ENCODE peak calls at places on chromosomes 7 and 10, in eight cellular contexts. One of them, this sample, is unnamed.

GRCh38 chr10:30509508-30509907 is 75.5 kb downstream of the MAP3K8 start:
- DNase-seq in naive thymus-derived CD4-positive, alpha-beta T cell: no peak
- DNase-seq in cardiac muscle cell: peak; percentile 57
- DNase-seq in dorsolateral prefrontal cortex: no peak
- DNase-seq in A549: no peak
- DNase-seq in cardiac fibroblast: peak; percentile 37
- DNase-seq in heart right ventricle: no peak
- DNase-seq in Panc1: no peak
- DNase-seq in this sample: no peak

GRCh38 chr7:158474488-158474887 is 113.1 kb downstream of the PTPRN2 start:
- DNase-seq in naive thymus-derived CD4-positive, alpha-beta T cell: no peak
- DNase-seq in cardiac muscle cell: no peak
- DNase-seq in dorsolateral prefrontal cortex: no peak
- DNase-seq in A549: no peak
- DNase-seq in cardiac fibroblast: no peak
- DNase-seq in heart right ventricle: no peak
- DNase-seq in Panc1: no peak
- DNase-seq in this sample: no peak

GRCh38 chr7:45001138-45001694 is 1.2 kb downstream of the CCM2 start:
- DNase-seq in naive thymus-derived CD4-positive, alpha-beta T cell: peak; percentile 85
- DNase-seq in cardiac muscle cell: no peak
- DNase-seq in dorsolateral prefrontal cortex: no peak
- DNase-seq in A549: no peak
- DNase-seq in cardiac fibroblast: no peak
- DNase-seq in heart right ventricle: no peak
- DNase-seq in Panc1: no peak
- DNase-seq in this sample: no peak

GRCh38 chr10:16792675-16793074 is 24.5 kb downstream of the RSU1 start:
- DNase-seq in naive thymus-derived CD4-positive, alpha-beta T cell: no peak
- DNase-seq in cardiac muscle cell: peak; percentile 66
- DNase-seq in dorsolateral prefrontal cortex: no peak
- DNase-seq in A549: no peak
- DNase-seq in cardiac fibroblast: peak; percentile 66
- DNase-seq in heart right ventricle: peak; percentile 66
- DNase-seq in Panc1: no peak
- DNase-seq in this sample: no peak

GRCh38 chr10:1142596-1142995 is 86.4 kb downstream of the WDR37 start:
- DNase-seq in naive thymus-derived CD4-positive, alpha-beta T cell: no peak
- DNase-seq in cardiac muscle cell: no peak
- DNase-seq in dorsolateral prefrontal cortex: no peak
- DNase-seq in A549: no peak
- DNase-seq in cardiac fibroblast: no peak
- DNase-seq in heart right ventricle: no peak
- DNase-seq in Panc1: no peak
- DNase-seq in this sample: no peak

GRCh38 chr7:33100770-33101169 is 8.4 kb downstream of the RP9 start:
- DNase-seq in naive thymus-derived CD4-positive, alpha-beta T cell: no peak
- DNase-seq in cardiac muscle cell: no peak
- DNase-seq in dorsolateral prefrontal cortex: no peak
- DNase-seq in A549: no peak
- DNase-seq in cardiac fibroblast: no peak
- DNase-seq in heart right ventricle: no peak
- DNase-seq in Panc1: no peak
- DNase-seq in this sample: no peak

GRCh38 chr7:132526111-132526741 is 50.0 kb downstream of the PLXNA4 start:
- DNase-seq in naive thymus-derived CD4-positive, alpha-beta T cell: no peak
- DNase-seq in cardiac muscle cell: no peak
- DNase-seq in dorsolateral prefrontal cortex: no peak
- DNase-seq in A549: no peak
- DNase-seq in cardiac fibroblast: no peak
- DNase-seq in heart right ventricle: no peak
- DNase-seq in Panc1: no peak
- DNase-seq in this sample: no peak

GRCh38 chr10:129772472-129773358 is 191.4 kb downstream of the EBF3 start:
- DNase-seq in naive thymus-derived CD4-positive, alpha-beta T cell: no peak
- DNase-seq in cardiac muscle cell: no peak
- DNase-seq in dorsolateral prefrontal cortex: no peak
- DNase-seq in A549: no peak
- DNase-seq in cardiac fibroblast: no peak
- DNase-seq in heart right ventricle: no peak
- DNase-seq in Panc1: no peak
- DNase-seq in this sample: no peak

GRCh38 chr7:78121878-78122277 is 323.3 kb downstream of the PHTF2 start:
- DNase-seq in naive thymus-derived CD4-positive, alpha-beta T cell: no peak
- DNase-seq in cardiac muscle cell: no peak
- DNase-seq in dorsolateral prefrontal cortex: no peak
- DNase-seq in A549: no peak
- DNase-seq in cardiac fibroblast: no peak
- DNase-seq in heart right ventricle: no peak
- DNase-seq in Panc1: no peak
- DNase-seq in this sample: no peak

GRCh38 chr7:99926351-99926750 is 3.1 kb downstream of the GJC3 start:
- DNase-seq in naive thymus-derived CD4-positive, alpha-beta T cell: no peak
- DNase-seq in cardiac muscle cell: no peak
- DNase-seq in dorsolateral prefrontal cortex: no peak
- DNase-seq in A549: no peak
- DNase-seq in cardiac fibroblast: no peak
- DNase-seq in heart right ventricle: no peak
- DNase-seq in Panc1: no peak
- DNase-seq in this sample: no peak

GRCh38 chr10:98167191-98167590 is 32.7 kb downstream of the R3HCC1L start:
- DNase-seq in naive thymus-derived CD4-positive, alpha-beta T cell: no peak
- DNase-seq in cardiac muscle cell: no peak
- DNase-seq in dorsolateral prefrontal cortex: no peak
- DNase-seq in A549: no peak
- DNase-seq in cardiac fibroblast: no peak
- DNase-seq in heart right ventricle: no peak
- DNase-seq in Panc1: no peak
- DNase-seq in this sample: no peak

GRCh38 chr10:47456794-47457527 is 27.0 kb downstream of the ANXA8 start:
- DNase-seq in naive thymus-derived CD4-positive, alpha-beta T cell: no peak
- DNase-seq in cardiac muscle cell: no peak
- DNase-seq in dorsolateral prefrontal cortex: no peak
- DNase-seq in A549: no peak
- DNase-seq in cardiac fibroblast: no peak
- DNase-seq in heart right ventricle: no peak
- DNase-seq in Panc1: no peak
- DNase-seq in this sample: no peak

GRCh38 chr10:68074404-68074774 is 694 bp downstream of the HERC4 start:
- DNase-seq in naive thymus-derived CD4-positive, alpha-beta T cell: peak; percentile 17
- DNase-seq in cardiac muscle cell: no peak
- DNase-seq in dorsolateral prefrontal cortex: no peak
- DNase-seq in A549: no peak
- DNase-seq in cardiac fibroblast: no peak
- DNase-seq in heart right ventricle: no peak
- DNase-seq in Panc1: no peak
- DNase-seq in this sample: no peak

GRCh38 chr7:2760098-2760889 is 72.3 kb downstream of the AMZ1 start:
- DNase-seq in naive thymus-derived CD4-positive, alpha-beta T cell: no peak
- DNase-seq in cardiac muscle cell: peak; percentile 57
- DNase-seq in dorsolateral prefrontal cortex: no peak
- DNase-seq in A549: peak; percentile 66
- DNase-seq in cardiac fibroblast: peak; percentile 64
- DNase-seq in heart right ventricle: peak; percentile 79
- DNase-seq in Panc1: peak; percentile 39
- DNase-seq in this sample: peak; percentile 48

GRCh38 chr10:34432589-34432988 is 382.5 kb downstream of the PARD3 start:
- DNase-seq in naive thymus-derived CD4-positive, alpha-beta T cell: no peak
- DNase-seq in cardiac muscle cell: no peak
- DNase-seq in dorsolateral prefrontal cortex: no peak
- DNase-seq in A549: no peak
- DNase-seq in cardiac fibroblast: no peak
- DNase-seq in heart right ventricle: no peak
- DNase-seq in Panc1: no peak
- DNase-seq in this sample: no peak

DNA sequence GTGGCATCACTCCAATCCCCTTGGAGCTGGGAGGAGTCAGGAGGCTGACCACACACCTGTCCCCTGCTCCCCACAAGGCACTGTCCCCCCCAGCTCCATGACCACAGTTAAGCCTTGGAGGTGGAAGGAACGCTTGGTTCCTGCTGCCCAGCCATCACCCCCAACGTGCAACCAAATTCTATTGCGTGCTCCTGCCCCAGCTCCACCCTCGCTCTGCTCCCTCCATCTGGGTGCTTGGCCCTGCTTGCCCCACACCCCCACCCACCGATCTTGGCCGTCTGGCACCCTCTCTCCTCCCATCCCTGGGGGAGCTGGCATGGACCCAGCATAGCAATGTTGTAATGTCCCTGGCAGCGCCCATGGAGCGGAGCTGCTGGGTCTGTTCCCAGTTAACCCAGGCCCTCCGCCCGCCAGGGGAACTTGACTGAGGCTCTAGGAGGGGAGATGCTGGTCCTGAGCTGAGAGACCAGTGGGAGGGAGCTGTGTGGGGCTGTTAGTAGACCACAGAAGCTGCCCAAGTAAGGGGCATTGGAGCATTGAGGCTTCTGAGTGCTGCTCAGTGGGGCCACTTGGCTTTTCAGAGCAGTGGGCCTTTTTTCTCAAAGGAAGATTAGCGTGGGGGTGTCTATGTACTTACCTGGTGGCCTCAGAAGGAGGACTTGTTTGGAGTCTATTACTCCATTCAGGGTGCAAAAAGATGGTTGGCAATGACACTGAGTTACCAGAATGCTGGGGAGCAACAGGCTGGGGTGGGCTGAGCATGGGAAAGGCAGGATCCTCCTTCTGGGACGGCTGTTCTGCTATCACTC is 1.1 kb downstream of the EPHB6 start:
- DNase-seq in naive thymus-derived CD4-positive, alpha-beta T cell: no peak
- DNase-seq in cardiac muscle cell: peak; percentile 78
- DNase-seq in dorsolateral prefrontal cortex: peak; percentile 69
- DNase-seq in A549: no peak
- DNase-seq in cardiac fibroblast: peak; percentile 74
- DNase-seq in heart right ventricle: no peak
- DNase-seq in Panc1: no peak
- DNase-seq in this sample: no peak
- H3K4me3 ChIP-seq in naive thymus-derived CD4-positive, alpha-beta T cell: peak overlapping the region; percentile 85
- H3K4me3 ChIP-seq in cardiac muscle cell: no peak overlapping the region
- H3K4me3 ChIP-seq in dorsolateral prefrontal cortex: peak overlapping the region; percentile 75
- H3K4me3 ChIP-seq in A549: no peak overlapping the region
- H3K4me3 ChIP-seq in cardiac fibroblast: peak overlapping the region; percentile 63
- H3K4me3 ChIP-seq in heart right ventricle: peak overlapping the region; percentile 75
- H3K4me3 ChIP-seq in Panc1: no peak overlapping the region
- H3K4me3 ChIP-seq in this sample: peak overlapping the region; percentile 66

DNA sequence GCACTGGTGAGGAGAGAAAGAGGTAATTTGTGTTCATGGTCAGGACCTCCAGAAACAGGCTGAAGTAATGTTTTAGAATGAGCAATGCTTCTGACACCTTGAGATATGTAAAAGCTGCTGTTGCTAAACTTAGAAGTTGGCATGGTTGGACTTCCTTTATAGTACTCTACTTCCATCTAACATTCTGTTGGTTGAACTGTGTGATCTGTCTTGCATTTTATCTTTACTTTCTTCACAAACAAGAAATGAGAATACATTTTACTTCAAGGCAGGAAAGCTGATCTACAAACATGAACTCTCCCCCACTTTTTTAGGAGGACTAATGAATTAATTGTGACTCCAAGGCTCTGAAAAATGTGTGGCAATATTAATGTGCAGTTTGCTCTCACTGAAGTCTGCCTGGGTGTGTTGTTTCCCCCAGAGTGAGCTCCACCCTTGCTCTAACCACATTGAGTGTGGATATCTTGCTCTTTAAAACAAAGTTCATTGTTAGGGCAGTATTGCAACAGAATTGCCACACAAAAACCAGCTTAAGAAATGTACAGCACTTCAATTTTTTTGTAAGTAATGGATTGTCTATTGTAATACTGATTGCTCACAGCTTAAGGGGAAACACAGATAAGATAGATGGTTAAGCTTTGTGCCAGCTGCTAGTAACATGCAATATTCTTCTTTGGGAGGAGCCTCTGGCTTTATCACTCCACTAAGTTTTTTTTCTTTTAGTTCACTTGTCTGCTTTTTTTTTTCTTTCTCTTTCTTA is 69.0 kb downstream of the ADD3 start:
- DNase-seq in naive thymus-derived CD4-positive, alpha-beta T cell: peak; percentile 47
- DNase-seq in cardiac muscle cell: peak; percentile 99
- DNase-seq in dorsolateral prefrontal cortex: no peak
- DNase-seq in A549: no peak
- DNase-seq in cardiac fibroblast: peak; percentile 97
- DNase-seq in heart right ventricle: peak; percentile 44
- DNase-seq in Panc1: no peak
- DNase-seq in this sample: no peak
- H3K4me3 ChIP-seq in naive thymus-derived CD4-positive, alpha-beta T cell: peak overlapping the region; percentile 21
- H3K4me3 ChIP-seq in cardiac muscle cell: peak overlapping the region; percentile 1
- H3K4me3 ChIP-seq in dorsolateral prefrontal cortex: peak overlapping the region; percentile 32
- H3K4me3 ChIP-seq in A549: no peak overlapping the region
- H3K4me3 ChIP-seq in cardiac fibroblast: no peak overlapping the region
- H3K4me3 ChIP-seq in heart right ventricle: peak overlapping the region; percentile 29
- H3K4me3 ChIP-seq in Panc1: no peak overlapping the region
- H3K4me3 ChIP-seq in this sample: no peak overlapping the region

DNA sequence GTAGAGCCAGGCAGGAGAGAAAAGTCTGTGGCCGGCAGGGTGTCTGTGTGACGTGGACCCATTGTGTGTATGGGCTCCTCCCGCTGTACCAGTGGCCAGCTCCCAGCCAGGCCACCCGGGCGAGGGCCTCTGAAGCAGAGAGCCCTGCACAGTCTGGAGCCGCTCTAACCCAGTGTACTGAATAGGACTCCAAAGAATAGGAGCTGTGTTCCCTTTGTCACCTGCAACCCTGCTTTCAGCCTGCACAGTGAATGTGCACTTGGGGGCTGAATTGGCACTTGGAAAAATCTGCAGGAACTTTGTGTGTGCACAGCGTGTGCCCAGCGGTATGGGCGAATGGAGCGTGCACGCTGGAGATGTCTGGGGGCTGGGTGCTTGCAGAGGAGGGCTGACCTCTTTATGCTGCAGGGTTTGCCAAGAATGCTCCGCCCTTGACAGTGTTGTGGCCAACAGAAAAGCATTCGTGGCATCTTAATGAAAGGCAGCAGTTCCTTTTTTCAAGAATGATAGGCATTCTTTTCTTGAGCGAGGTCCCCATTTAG is 216.2 kb downstream of the AUTS2 start:
- DNase-seq in naive thymus-derived CD4-positive, alpha-beta T cell: no peak
- DNase-seq in cardiac muscle cell: peak; percentile 37
- DNase-seq in dorsolateral prefrontal cortex: peak; percentile 85
- DNase-seq in A549: no peak
- DNase-seq in cardiac fibroblast: peak; percentile 47
- DNase-seq in heart right ventricle: peak; percentile 25
- DNase-seq in Panc1: no peak
- DNase-seq in this sample: no peak
- H3K4me3 ChIP-seq in naive thymus-derived CD4-positive, alpha-beta T cell: no peak overlapping the region
- H3K4me3 ChIP-seq in cardiac muscle cell: no peak overlapping the region
- H3K4me3 ChIP-seq in dorsolateral prefrontal cortex: peak overlapping the region; percentile 27
- H3K4me3 ChIP-seq in A549: no peak overlapping the region
- H3K4me3 ChIP-seq in cardiac fibroblast: no peak overlapping the region
- H3K4me3 ChIP-seq in heart right ventricle: no peak overlapping the region
- H3K4me3 ChIP-seq in Panc1: no peak overlapping the region
- H3K4me3 ChIP-seq in this sample: no peak overlapping the region

GRCh38 chr10:51862149-51862548 is 162.8 kb upstream of the CSTF2T start:
- DNase-seq in naive thymus-derived CD4-positive, alpha-beta T cell: no peak
- DNase-seq in cardiac muscle cell: no peak
- DNase-seq in dorsolateral prefrontal cortex: no peak
- DNase-seq in A549: no peak
- DNase-seq in cardiac fibroblast: no peak
- DNase-seq in heart right ventricle: no peak
- DNase-seq in Panc1: no peak
- DNase-seq in this sample: no peak

DNA sequence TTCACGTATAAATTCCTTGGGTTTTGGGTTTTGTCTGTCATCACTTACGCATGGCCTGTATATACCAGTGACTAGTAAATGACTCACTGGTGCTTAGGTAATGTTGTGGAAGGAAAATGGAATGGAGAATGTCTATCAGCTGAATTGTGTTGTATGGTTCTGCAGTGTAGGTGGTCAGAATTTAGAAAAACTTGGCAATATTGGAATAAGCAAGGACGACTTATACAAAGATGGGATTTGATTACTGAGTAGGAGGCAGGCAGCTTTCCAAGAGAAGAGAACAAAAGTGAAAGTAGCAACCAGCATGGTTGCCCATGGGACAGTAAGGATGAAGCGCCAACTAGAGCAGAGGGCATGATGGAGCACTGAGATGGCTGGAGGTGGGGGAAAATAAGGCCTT is 168.6 kb upstream of the CSTF2T start:
- DNase-seq in naive thymus-derived CD4-positive, alpha-beta T cell: no peak
- DNase-seq in cardiac muscle cell: peak; percentile 87
- DNase-seq in dorsolateral prefrontal cortex: no peak
- DNase-seq in A549: no peak
- DNase-seq in cardiac fibroblast: peak; percentile 79
- DNase-seq in heart right ventricle: no peak
- DNase-seq in Panc1: peak; percentile 5
- DNase-seq in this sample: no peak
- H3K4me3 ChIP-seq in naive thymus-derived CD4-positive, alpha-beta T cell: no peak overlapping the region
- H3K4me3 ChIP-seq in cardiac muscle cell: no peak overlapping the region
- H3K4me3 ChIP-seq in dorsolateral prefrontal cortex: no peak overlapping the region
- H3K4me3 ChIP-seq in A549: no peak overlapping the region
- H3K4me3 ChIP-seq in cardiac fibroblast: no peak overlapping the region
- H3K4me3 ChIP-seq in heart right ventricle: no peak overlapping the region
- H3K4me3 ChIP-seq in Panc1: no peak overlapping the region
- H3K4me3 ChIP-seq in this sample: no peak overlapping the region

This sample was measured in iPS DF 6.9.